ENCODE peak calls at places on chromosomes 6 and 20, in eight cellular contexts. W is H1; Y is LHCN-M2; L is psoas muscle; O is mucosa of gallbladder; A is CD4-positive, alpha-beta T cell; S is activated CD4-positive, alpha-beta memory T cell treated with anti-CD3 and anti-CD28 coated beads, Interleukin-2, amount 10 ng/mL, durations not matched to agents 7 days and 5 days; J is amniotic stem cell. U is an unnamed sample.
A peak's percentile ranks its signal among the peaks of the same experiment; 100 is the strongest.

GRCh38 chr20:32575805-32576204 is 9.3 kb downstream of the NOL4L start:
- DNase-seq in W (no peak), Y (no peak), O (no peak), L (no peak), J (no peak), S (no peak), A (no peak), U (no peak)

GRCh38 chr6:125787791-125788190 is 3.0 kb upstream of the NCOA7 start:
- DNase-seq in Y (no peak), A (no peak), S (no peak), J (no peak), O (peak; percentile 40), L (no peak), W (no peak), U (peak; percentile 37)

GRCh38 chr6:117555882-117556498 is 46.3 kb downstream of the GOPC start:
- DNase-seq in W (peak; percentile 74), J (no peak), A (peak; percentile 49), O (peak; percentile 66), L (no peak), S (peak; percentile 54), Y (peak; percentile 42), U (peak; percentile 66)

GRCh38 chr6:147067184-147067583 is 137.0 kb upstream of the STXBP5 start:
- DNase-seq in O (no peak), Y (no peak), S (no peak), L (no peak), W (no peak), J (no peak), A (no peak), U (no peak)

GRCh38 chr20:44089987-44090674 is 96.9 kb downstream of the JPH2 start:
- DNase-seq in Y (peak; percentile 76), O (peak; percentile 31), A (no peak), W (no peak), L (no peak), J (no peak), S (no peak), U (no peak)

GRCh38 chr6:56699066-56699654 is 56.5 kb upstream of the DST start:
- DNase-seq in L (no peak), A (no peak), W (no peak), O (no peak), Y (peak; percentile 38), S (no peak), J (no peak), U (no peak)

GRCh38 chr20:23350855-23351838 is 556 bp downstream of the NXT1 start:
- DNase-seq in O (peak; percentile 37), A (peak; percentile 50), S (peak; percentile 68), L (peak; percentile 44), J (peak; percentile 22), Y (peak; percentile 45), W (peak; percentile 70), U (peak; percentile 41)

GRCh38 chr20:19376451-19376971 is 164.1 kb downstream of the SLC24A3 start:
- DNase-seq in J (no peak), A (no peak), O (no peak), Y (no peak), L (no peak), S (no peak), W (no peak), U (no peak)

GRCh38 chr6:142275146-142276006 is 26.4 kb upstream of the ADGRG6 start:
- DNase-seq in J (no peak), S (no peak), L (no peak), Y (peak; percentile 26), A (no peak), O (no peak), W (no peak), U (no peak)

GRCh38 chr6:31837612-31838553 is 10.3 kb downstream of the HSPA1B start:
- DNase-seq in W (no peak), A (no peak), O (no peak), J (no peak), L (no peak), Y (no peak), S (no peak), U (no peak)

GRCh38 chr6:15573376-15573775 is 89.5 kb downstream of the DTNBP1 start:
- DNase-seq in J (no peak), O (no peak), A (no peak), L (no peak), W (no peak), S (no peak), Y (no peak), U (no peak)

GRCh38 chr20:61588356-61589054 is 336.4 kb downstream of the CDH4 start:
- DNase-seq in L (no peak), S (no peak), J (no peak), Y (peak; percentile 12), W (no peak), A (no peak), O (no peak), U (no peak)

GRCh38 chr20:43938932-43939761 is 24.5 kb downstream of the TOX2 start:
- DNase-seq in Y (peak; percentile 96), A (no peak), W (no peak), O (peak; percentile 31), L (peak; percentile 36), S (no peak), J (peak; percentile 97), U (no peak)

GRCh38 chr6:133392641-133393040 is 151.5 kb downstream of the EYA4 start:
- DNase-seq in S (no peak), L (no peak), W (no peak), A (no peak), O (no peak), Y (no peak), J (no peak), U (no peak)

GRCh38 chr20:44041001-44041400 is 126.3 kb downstream of the TOX2 start:
- DNase-seq in S (no peak), A (no peak), Y (no peak), L (no peak), O (no peak), W (peak; percentile 39), J (no peak), U (peak; percentile 11)

GRCh38 chr6:20631525-20631924 is 97.3 kb downstream of the CDKAL1 start:
- DNase-seq in J (no peak), W (no peak), L (no peak), S (no peak), Y (peak; percentile 40), O (no peak), A (no peak), U (no peak)

GRCh38 chr6:27617700-27618689 is 145.1 kb upstream of the ZNF184 start:
- DNase-seq in O (no peak), S (no peak), W (peak; percentile 71), Y (peak; percentile 62), A (no peak), L (no peak), J (peak; percentile 14), U (no peak)

GRCh38 chr6:101853226-101853625 is 459.7 kb downstream of the GRIK2 start:
- DNase-seq in A (no peak), S (no peak), W (no peak), Y (peak; percentile 14), O (no peak), L (no peak), J (no peak), U (no peak)

GRCh38 chr6:138972226-138972665 is 15.8 kb downstream of the REPS1 start:
- DNase-seq in A (no peak), J (no peak), Y (peak; percentile 56), S (no peak), L (no peak), W (no peak), O (no peak), U (no peak)

GRCh38 chr6:9938801-9939200 is 476.1 kb downstream of the TFAP2A start:
- DNase-seq in Y (no peak), S (no peak), L (no peak), J (no peak), O (no peak), W (no peak), A (no peak), U (no peak)

GRCh38 chr6:129489215-129489765 is 220.7 kb downstream of the ARHGAP18 start:
- DNase-seq in O (no peak), Y (peak; percentile 62), S (no peak), J (no peak), L (no peak), W (no peak), A (no peak), U (no peak)

GRCh38 chr20:50376888-50377459 is 133.2 kb upstream of the PTPN1 start:
- DNase-seq in J (no peak), O (no peak), L (no peak), W (no peak), Y (no peak), S (peak; percentile 38), A (no peak), U (no peak)

GRCh38 chr20:37344506-37345338 is 1.2 kb upstream of the SRC start:
- DNase-seq in A (no peak), L (no peak), J (no peak), W (no peak), O (peak; percentile 87), Y (no peak), S (no peak), U (peak; percentile 87)

GRCh38 chr20:6919792-6920468 is 152.4 kb downstream of the BMP2 start:
- DNase-seq in O (no peak), S (no peak), A (no peak), W (no peak), J (no peak), L (no peak), Y (no peak), U (no peak)

GRCh38 chr6:93177451-93177850 is 241.9 kb downstream of the EPHA7 start:
- DNase-seq in A (no peak), O (no peak), J (no peak), W (no peak), Y (no peak), S (no peak), L (no peak), U (no peak)

GRCh38 chr6:21383499-21384085 is 210.0 kb upstream of the SOX4 start:
- DNase-seq in J (no peak), L (no peak), W (no peak), S (no peak), Y (no peak), O (no peak), A (no peak), U (no peak)

GRCh38 chr20:43726811-43727338 is at the start of gene GTSF1L:
- DNase-seq in O (no peak), S (no peak), Y (peak; percentile 89), J (no peak), W (no peak), L (no peak), A (no peak), U (no peak)

GRCh38 chr6:36780517-36781210 is 58.6 kb downstream of the CPNE5 start:
- DNase-seq in A (no peak), Y (no peak), S (no peak), W (no peak), L (no peak), J (no peak), O (no peak), U (no peak)

U was measured in stomach.